ENCODE peak calls at places on chromosomes 2 and 18, in ten cellular contexts. L is PC-3, D is substantia nigra, F is brain microvascular endothelial cell, A is hepatocyte, Z is endodermal cell, W is GM23248, Q is H9, O is body of pancreas, S is adrenal gland. P is an unnamed sample.

GRCh38 chr2:24016376-24016761 is 6.5 kb downstream of the MFSD2B start:
- DNase-seq in L (peak; percentile 42), D (no peak), F (no peak), A (no peak), Z (no peak), W (peak; percentile 8), Q (no peak), O (no peak), S (no peak), P (no peak)

GRCh38 chr18:80229766-80230745 is 17.3 kb downstream of the PARD6G start:
- DNase-seq in L (peak; percentile 19), D (no peak), F (no peak), A (no peak), Z (no peak), W (no peak), Q (no peak), O (no peak), S (no peak), P (no peak)

GRCh38 chr2:157466764-157467163 is 22.9 kb upstream of the CYTIP start:
- DNase-seq in L (no peak), D (no peak), F (no peak), A (no peak), Z (no peak), W (no peak), Q (no peak), O (no peak), S (no peak), P (no peak)

GRCh38 chr18:26956894-26957293 is 91.4 kb upstream of the AQP4 start:
- DNase-seq in L (no peak), D (no peak), F (no peak), A (no peak), Z (peak; percentile 82), W (no peak), Q (peak; percentile 81), O (no peak), S (no peak), P (no peak)

GRCh38 chr2:42567389-42567788 is 1.0 kb upstream of the MTA3 start:
- DNase-seq in L (no peak), D (no peak), F (peak; percentile 7), A (peak; percentile 44), Z (no peak), W (peak; percentile 66), Q (no peak), O (no peak), S (no peak), P (no peak)

GRCh38 chr2:43202289-43202688 is 24.1 kb downstream of the ZFP36L2 start:
- DNase-seq in L (no peak), D (no peak), F (no peak), A (no peak), Z (no peak), W (no peak), Q (no peak), O (no peak), S (no peak), P (no peak)

GRCh38 chr2:20900052-20900636 is 77.2 kb upstream of the LDAH start:
- DNase-seq in L (no peak), D (no peak), F (no peak), A (no peak), Z (peak; percentile 33), W (no peak), Q (no peak), O (no peak), S (no peak), P (no peak)

GRCh38 chr18:21669736-21670135 is 34.8 kb downstream of the ABHD3 start:
- DNase-seq in L (peak; percentile 87), D (no peak), F (no peak), A (no peak), Z (no peak), W (no peak), Q (no peak), O (no peak), S (no peak), P (no peak)

GRCh38 chr2:230664128-230664527 is 48.5 kb upstream of the CAB39 start:
- DNase-seq in L (no peak), D (no peak), F (no peak), A (no peak), Z (no peak), W (peak; percentile 51), Q (no peak), O (no peak), S (no peak), P (no peak)

GRCh38 chr2:151965884-151966283 is 133.0 kb downstream of the CACNB4 start:
- DNase-seq in L (no peak), D (no peak), F (no peak), A (no peak), Z (no peak), W (no peak), Q (no peak), O (no peak), S (no peak), P (no peak)

GRCh38 chr18:76953186-76953982 is 131.0 kb downstream of the ZNF236 start:
- DNase-seq in L (no peak), D (peak; percentile 21), F (no peak), A (no peak), Z (no peak), W (no peak), Q (no peak), O (peak; percentile 83), S (peak; percentile 76), P (no peak)

GRCh38 chr18:74251297-74252031 is 40.3 kb downstream of the CYB5A start:
- DNase-seq in L (peak; percentile 27), D (no peak), F (peak; percentile 65), A (peak; percentile 46), Z (no peak), W (peak; percentile 70), Q (no peak), O (peak; percentile 68), S (peak; percentile 63), P (no peak)

GRCh38 chr18:12336251-12336650 is 28.2 kb downstream of the TUBB6 start:
- DNase-seq in L (peak; percentile 43), D (no peak), F (no peak), A (no peak), Z (peak; percentile 84), W (no peak), Q (peak; percentile 90), O (no peak), S (no peak), P (no peak)

GRCh38 chr2:3633089-3633981 is 24.7 kb upstream of the ALLC start:
- DNase-seq in L (peak; percentile 9), D (no peak), F (no peak), A (no peak), Z (peak; percentile 26), W (peak; percentile 23), Q (peak; percentile 22), O (peak; percentile 23), S (peak; percentile 60), P (peak; percentile 80)

GRCh38 chr2:96685285-96685591 is 42.7 kb downstream of the FER1L5 start:
- DNase-seq in L (no peak), D (no peak), F (no peak), A (no peak), Z (no peak), W (no peak), Q (no peak), O (no peak), S (peak; percentile 14), P (no peak)

GRCh38 chr18:77634495-77634894 is 384.8 kb downstream of the GALR1 start:
- DNase-seq in L (no peak), D (no peak), F (no peak), A (no peak), Z (no peak), W (no peak), Q (no peak), O (no peak), S (no peak), P (no peak)

GRCh38 chr2:147008481-147008880 is 836.3 kb upstream of the ACVR2A start:
- DNase-seq in L (peak; percentile 56), D (no peak), F (no peak), A (no peak), Z (no peak), W (peak; percentile 35), Q (no peak), O (no peak), S (no peak), P (no peak)

GRCh38 chr2:69716555-69717120 is 25.3 kb upstream of the ANXA4 start:
- DNase-seq in L (peak; percentile 80), D (no peak), F (no peak), A (no peak), Z (no peak), W (peak; percentile 75), Q (no peak), O (no peak), S (no peak), P (no peak)

GRCh38 chr2:37168217-37168981 is 11.6 kb upstream of the EIF2AK2 start:
- DNase-seq in L (peak; percentile 66), D (no peak), F (peak; percentile 44), A (peak; percentile 46), Z (peak; percentile 65), W (peak; percentile 58), Q (peak; percentile 52), O (peak; percentile 34), S (peak; percentile 45), P (no peak)

DNA sequence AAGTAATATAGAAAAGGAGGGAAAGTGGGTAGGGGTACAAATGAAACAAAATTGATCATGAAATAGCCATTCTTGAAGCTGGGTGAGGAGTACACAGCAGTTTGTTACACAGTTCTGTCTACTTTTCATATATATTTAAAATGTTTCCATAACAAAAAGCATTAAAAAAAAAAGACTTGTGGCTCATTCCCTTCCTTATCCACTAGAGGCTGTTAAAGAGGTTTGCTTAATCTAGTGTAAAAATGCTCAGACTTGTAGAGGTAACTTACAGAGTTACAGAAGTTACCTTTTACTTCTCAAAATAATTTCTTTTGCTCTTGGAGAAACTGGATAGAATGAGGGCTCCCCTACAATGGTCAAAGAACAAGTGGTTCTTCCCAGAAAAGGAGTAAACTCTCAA is 8.1 kb upstream of the WIPF1 start:
- DNase-seq in L (peak; percentile 33), D (no peak), F (no peak), A (no peak), Z (no peak), W (peak; percentile 76), Q (no peak), O (no peak), S (no peak), P (no peak)
- H3K27ac ChIP-seq in L (peak overlapping the region; percentile 56), D (peak overlapping the region; percentile 68), F (peak overlapping the region; percentile 14), A (peak overlapping the region; percentile 62), Z (no peak overlapping the region), W (peak overlapping the region; percentile 93), Q (no peak overlapping the region), O (no peak overlapping the region), S (no peak overlapping the region), P (no peak overlapping the region)

GRCh38 chr2:46225150-46225480 is 72.1 kb upstream of the EPAS1 start:
- DNase-seq in L (no peak), D (no peak), F (no peak), A (no peak), Z (no peak), W (no peak), Q (no peak), O (no peak), S (no peak), P (no peak)
- H3K27ac ChIP-seq in L (peak overlapping the region; percentile 95), D (no peak overlapping the region), F (peak overlapping the region; percentile 93), A (peak overlapping the region; percentile 58), Z (no peak overlapping the region), W (peak overlapping the region; percentile 90), Q (no peak overlapping the region), O (no peak overlapping the region), S (peak overlapping the region; percentile 51), P (peak overlapping the region; percentile 46)

GRCh38 chr2:218289639-218290315 is 2.5 kb downstream of the TMBIM1 start:
- DNase-seq in L (no peak), D (no peak), F (no peak), A (peak; percentile 78), Z (no peak), W (peak; percentile 84), Q (no peak), O (peak; percentile 48), S (peak; percentile 75), P (no peak)
- H3K27ac ChIP-seq in L (no peak overlapping the region), D (peak overlapping the region; percentile 98), F (no peak overlapping the region), A (peak overlapping the region; percentile 93), Z (no peak overlapping the region), W (peak overlapping the region; percentile 81), Q (no peak overlapping the region), O (peak overlapping the region; percentile 99), S (peak overlapping the region; percentile 93), P (peak overlapping the region; percentile 99)

GRCh38 chr18:25076980-25077780 is 274.8 kb downstream of the ZNF521 start:
- DNase-seq in L (no peak), D (no peak), F (no peak), A (peak; percentile 71), Z (peak; percentile 56), W (no peak), Q (no peak), O (no peak), S (peak; percentile 45), P (no peak)
- H3K27ac ChIP-seq in L (no peak overlapping the region), D (no peak overlapping the region), F (no peak overlapping the region), A (peak overlapping the region; percentile 67), Z (peak overlapping the region; percentile 75), W (no peak overlapping the region), Q (no peak overlapping the region), O (no peak overlapping the region), S (peak overlapping the region; percentile 35), P (no peak overlapping the region)

P was measured in epithelial cell of prostate.